ENCODE peak calls at places on chromosomes 11 and 22, in seven cellular contexts. One of them, this sample, is unnamed.
A peak's percentile ranks its signal among the peaks of the same experiment; 100 is the strongest.

GRCh38 chr22:28379075-28379806 is 300.4 kb downstream of the TTC28 start:
- DNase-seq in NCI-H748 treated with DMSO at 0.1 percent for 48 hours: no peak
- DNase-seq in ACHN: no peak
- DNase-seq in NCI-H446 treated with DMSO at 0.1 percent for 48 hours: no peak
- DNase-seq in amygdala: no peak
- DNase-seq in RCC 7860: no peak
- DNase-seq in dorsolateral prefrontal cortex: no peak
- DNase-seq in this sample: no peak

GRCh38 chr11:133835258-133836075 is 9.8 kb downstream of the SPATA19 start:
- DNase-seq in NCI-H748 treated with DMSO at 0.1 percent for 48 hours: peak; percentile 10
- DNase-seq in amygdala: no peak
- DNase-seq in RCC 7860: peak; percentile 45
- DNase-seq in ACHN: peak; percentile 39
- DNase-seq in NCI-H446 treated with DMSO at 0.1 percent for 48 hours: no peak
- DNase-seq in dorsolateral prefrontal cortex: peak; percentile 58
- DNase-seq in this sample: peak; percentile 47

GRCh38 chr11:61571869-61572268 is 9.0 kb downstream of the SYT7 start:
- DNase-seq in amygdala: no peak
- DNase-seq in RCC 7860: no peak
- DNase-seq in NCI-H446 treated with DMSO at 0.1 percent for 48 hours: no peak
- DNase-seq in ACHN: no peak
- DNase-seq in dorsolateral prefrontal cortex: no peak
- DNase-seq in NCI-H748 treated with DMSO at 0.1 percent for 48 hours: no peak
- DNase-seq in this sample: no peak

GRCh38 chr22:29838599-29838956 is 504 bp upstream of the ASCC2 start:
- DNase-seq in amygdala: no peak
- DNase-seq in NCI-H748 treated with DMSO at 0.1 percent for 48 hours: no peak
- DNase-seq in dorsolateral prefrontal cortex: no peak
- DNase-seq in NCI-H446 treated with DMSO at 0.1 percent for 48 hours: no peak
- DNase-seq in RCC 7860: no peak
- DNase-seq in ACHN: no peak
- DNase-seq in this sample: no peak

GRCh38 chr11:77115181-77115611 is 12.6 kb downstream of the OMP start:
- DNase-seq in NCI-H446 treated with DMSO at 0.1 percent for 48 hours: no peak
- DNase-seq in NCI-H748 treated with DMSO at 0.1 percent for 48 hours: no peak
- DNase-seq in ACHN: peak; percentile 5
- DNase-seq in amygdala: no peak
- DNase-seq in dorsolateral prefrontal cortex: no peak
- DNase-seq in RCC 7860: no peak
- DNase-seq in this sample: no peak

GRCh38 chr11:74683279-74683871 is 47.9 kb downstream of the CHRDL2 start:
- DNase-seq in RCC 7860: no peak
- DNase-seq in NCI-H748 treated with DMSO at 0.1 percent for 48 hours: no peak
- DNase-seq in ACHN: no peak
- DNase-seq in NCI-H446 treated with DMSO at 0.1 percent for 48 hours: no peak
- DNase-seq in dorsolateral prefrontal cortex: peak; percentile 53
- DNase-seq in amygdala: peak; percentile 35
- DNase-seq in this sample: no peak

GRCh38 chr11:86473991-86474833 is 99.5 kb downstream of the CCDC81 start:
- DNase-seq in dorsolateral prefrontal cortex: no peak
- DNase-seq in ACHN: no peak
- DNase-seq in RCC 7860: peak; percentile 82
- DNase-seq in amygdala: no peak
- DNase-seq in NCI-H446 treated with DMSO at 0.1 percent for 48 hours: no peak
- DNase-seq in NCI-H748 treated with DMSO at 0.1 percent for 48 hours: no peak
- DNase-seq in this sample: no peak

GRCh38 chr11:46345881-46346484 is 1.3 kb upstream of the DGKZ start:
- DNase-seq in NCI-H446 treated with DMSO at 0.1 percent for 48 hours: no peak
- DNase-seq in NCI-H748 treated with DMSO at 0.1 percent for 48 hours: no peak
- DNase-seq in ACHN: no peak
- DNase-seq in amygdala: no peak
- DNase-seq in RCC 7860: no peak
- DNase-seq in dorsolateral prefrontal cortex: no peak
- DNase-seq in this sample: no peak

GRCh38 chr11:31865606-31866300 is 54.6 kb upstream of the PAX6 start:
- DNase-seq in dorsolateral prefrontal cortex: no peak
- DNase-seq in amygdala: no peak
- DNase-seq in RCC 7860: no peak
- DNase-seq in NCI-H748 treated with DMSO at 0.1 percent for 48 hours: no peak
- DNase-seq in ACHN: no peak
- DNase-seq in NCI-H446 treated with DMSO at 0.1 percent for 48 hours: no peak
- DNase-seq in this sample: no peak

GRCh38 chr11:14907411-14908213 is 15.6 kb upstream of the CYP2R1 start:
- DNase-seq in amygdala: peak; percentile 15
- DNase-seq in ACHN: peak; percentile 55
- DNase-seq in NCI-H748 treated with DMSO at 0.1 percent for 48 hours: peak; percentile 85
- DNase-seq in dorsolateral prefrontal cortex: peak; percentile 60
- DNase-seq in RCC 7860: no peak
- DNase-seq in NCI-H446 treated with DMSO at 0.1 percent for 48 hours: peak; percentile 43
- DNase-seq in this sample: no peak

This sample was measured in HCT116.